ENCODE peak calls at places on chromosomes 2 and 18, in nine cellular contexts. S is AG04450, E is IMR-90, A is right cardiac atrium, Y is colonic mucosa, B is GM06990, G is left ventricle myocardium inferior, I is endothelial cell of umbilical vein, J is cardiac fibroblast. W is an unnamed sample.
A peak's percentile ranks its signal among the peaks of the same experiment; 100 is the strongest.

GRCh38 chr2:56199492-56199891 is 15.7 kb downstream of the CCDC85A start:
- DNase-seq in S (no peak), E (peak; percentile 62), A (no peak), Y (no peak), B (no peak), G (no peak), I (peak; percentile 10), J (peak; percentile 91), W (peak; percentile 51)

GRCh38 chr2:236403811-236404210 is 139.6 kb upstream of the ASB18 start:
- DNase-seq in S (no peak), E (no peak), A (no peak), Y (no peak), B (no peak), G (no peak), I (no peak), J (no peak), W (no peak)

GRCh38 chr2:84996909-84997308 is 25.9 kb downstream of the KCMF1 start:
- DNase-seq in S (no peak), E (no peak), A (no peak), Y (no peak), B (no peak), G (no peak), I (no peak), J (no peak), W (no peak)

GRCh38 chr2:26615336-26616031 is 25.7 kb downstream of the CIB4 start:
- DNase-seq in S (no peak), E (no peak), A (no peak), Y (no peak), B (no peak), G (no peak), I (no peak), J (no peak), W (no peak)

GRCh38 chr18:449374-449773 is 51.1 kb downstream of the COLEC12 start:
- DNase-seq in S (no peak), E (no peak), A (peak; percentile 62), Y (no peak), B (no peak), G (no peak), I (peak; percentile 78), J (no peak), W (no peak)

GRCh38 chr2:169005080-169005598 is 26.0 kb downstream of the ABCB11 start:
- DNase-seq in S (no peak), E (no peak), A (no peak), Y (no peak), B (no peak), G (no peak), I (no peak), J (no peak), W (no peak)

GRCh38 chr2:71596011-71596410 is 142.7 kb downstream of the DYSF start:
- DNase-seq in S (no peak), E (no peak), A (peak; percentile 53), Y (no peak), B (no peak), G (no peak), I (peak; percentile 46), J (no peak), W (no peak)

GRCh38 chr18:70431203-70431624 is 142.4 kb downstream of the SOCS6 start:
- DNase-seq in S (peak; percentile 47), E (peak; percentile 85), A (no peak), Y (no peak), B (no peak), G (no peak), I (no peak), J (peak; percentile 79), W (peak; percentile 55)

GRCh38 chr2:12663306-12664037 is 53.3 kb upstream of the TRIB2 start:
- DNase-seq in S (no peak), E (no peak), A (no peak), Y (no peak), B (no peak), G (peak; percentile 23), I (peak; percentile 50), J (no peak), W (no peak)

GRCh38 chr2:129885735-129886134 is 93.7 kb upstream of the RAB6C start:
- DNase-seq in S (no peak), E (no peak), A (no peak), Y (no peak), B (no peak), G (no peak), I (no peak), J (no peak), W (no peak)

GRCh38 chr2:1907849-1908533 is 163.7 kb upstream of the PXDN start:
- DNase-seq in S (no peak), E (no peak), A (no peak), Y (no peak), B (no peak), G (no peak), I (no peak), J (no peak), W (no peak)

GRCh38 chr2:72139871-72140620 is 7.6 kb downstream of the CYP26B1 start:
- DNase-seq in S (no peak), E (no peak), A (no peak), Y (peak; percentile 15), B (no peak), G (peak; percentile 9), I (no peak), J (no peak), W (no peak)

GRCh38 chr2:188785515-188785914 is 188.7 kb upstream of the COL3A1 start:
- DNase-seq in S (no peak), E (no peak), A (no peak), Y (no peak), B (no peak), G (no peak), I (no peak), J (peak; percentile 65), W (peak; percentile 38)

GRCh38 chr2:234681206-234681605 is 184.3 kb upstream of the ARL4C start:
- DNase-seq in S (no peak), E (no peak), A (no peak), Y (no peak), B (no peak), G (no peak), I (no peak), J (peak; percentile 18), W (no peak)

GRCh38 chr2:159098815-159099455 is 130.5 kb downstream of the TANC1 start:
- DNase-seq in S (no peak), E (peak; percentile 45), A (no peak), Y (no peak), B (no peak), G (no peak), I (peak; percentile 81), J (no peak), W (no peak)

GRCh38 chr2:159098374-159098773 is 129.9 kb downstream of the TANC1 start:
- DNase-seq in S (no peak), E (no peak), A (no peak), Y (no peak), B (no peak), G (no peak), I (peak; percentile 56), J (no peak), W (no peak)

GRCh38 chr2:159103411-159103810 is 135.0 kb downstream of the TANC1 start:
- DNase-seq in S (no peak), E (peak; percentile 37), A (peak; percentile 57), Y (no peak), B (no peak), G (no peak), I (no peak), J (no peak), W (no peak)

GRCh38 chr2:159106105-159106504 is 137.7 kb downstream of the TANC1 start:
- DNase-seq in S (no peak), E (peak; percentile 75), A (no peak), Y (no peak), B (no peak), G (no peak), I (no peak), J (peak; percentile 54), W (no peak)

GRCh38 chr2:159101755-159102489 is 133.5 kb downstream of the TANC1 start:
- DNase-seq in S (no peak), E (no peak), A (peak; percentile 66), Y (no peak), B (no peak), G (no peak), I (no peak), J (no peak), W (no peak)
- H3K4me3 ChIP-seq in S (no peak overlapping the region), E (no peak overlapping the region), A (no peak overlapping the region), Y (no peak overlapping the region), B (no peak overlapping the region), G (no peak overlapping the region), I (no peak overlapping the region), J (no peak overlapping the region), W (no peak overlapping the region)

GRCh38 chr18:63140997-63141776 is 178.4 kb downstream of the BCL2 start:
- DNase-seq in S (no peak), E (no peak), A (no peak), Y (no peak), B (no peak), G (no peak), I (no peak), J (no peak), W (no peak)
- H3K4me3 ChIP-seq in S (no peak overlapping the region), E (no peak overlapping the region), A (no peak overlapping the region), Y (no peak overlapping the region), B (peak overlapping the region; percentile 36), G (no peak overlapping the region), I (no peak overlapping the region), J (no peak overlapping the region), W (no peak overlapping the region)

DNA sequence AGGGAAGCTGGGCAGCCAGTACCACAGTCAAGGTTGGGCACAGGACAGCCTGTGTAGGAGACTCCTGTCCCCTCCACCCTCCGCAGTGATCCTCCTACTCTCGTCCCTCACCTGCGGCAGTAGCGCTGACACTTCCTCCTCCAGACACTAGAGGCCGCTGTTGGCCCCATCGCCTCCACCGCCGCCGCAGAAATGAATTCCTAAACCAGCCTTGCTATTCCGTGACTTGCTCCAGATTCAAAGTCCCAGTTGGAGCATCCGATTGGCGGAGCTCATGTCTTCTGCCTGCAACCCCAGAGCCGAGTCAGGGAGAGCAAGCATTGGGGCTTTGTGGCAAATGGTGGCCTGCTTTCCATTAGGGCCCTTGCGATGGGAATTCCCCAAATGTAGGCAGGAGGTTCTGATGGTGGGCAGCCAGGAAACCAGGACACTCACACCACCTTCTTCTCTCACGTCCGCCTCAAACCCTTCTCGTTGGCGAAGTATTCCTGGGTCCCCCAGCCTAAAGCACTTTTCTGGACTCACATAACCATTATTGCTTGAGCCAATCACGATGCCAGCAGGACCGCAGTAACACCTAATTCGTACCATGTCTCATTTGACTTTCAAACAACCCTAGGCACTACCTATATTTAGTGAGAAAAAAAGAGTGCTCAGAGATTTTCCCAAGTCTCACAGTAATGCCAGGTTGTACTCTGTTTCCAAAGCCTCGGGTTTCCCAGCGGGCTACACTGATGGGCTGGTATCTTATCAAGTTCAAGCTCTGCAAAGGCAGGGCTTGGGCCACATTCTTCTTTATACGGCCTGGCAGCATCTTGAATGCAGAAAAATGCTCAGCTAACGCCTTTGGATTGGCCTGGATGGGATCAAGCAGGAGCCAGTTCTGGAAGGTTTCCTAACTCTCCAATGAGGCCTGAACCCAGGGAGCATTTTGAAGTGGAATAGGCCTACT is 1.2 kb upstream of the DNAJB2 start:
- DNase-seq in S (peak; percentile 27), E (peak; percentile 80), A (peak; percentile 88), Y (peak; percentile 86), B (peak; percentile 77), G (peak; percentile 77), I (peak; percentile 75), J (peak; percentile 80), W (peak; percentile 66)
- H3K4me3 ChIP-seq in S (no peak overlapping the region), E (no peak overlapping the region), A (no peak overlapping the region), Y (no peak overlapping the region), B (peak overlapping the region; percentile 62), G (peak overlapping the region; percentile 43), I (no peak overlapping the region), J (no peak overlapping the region), W (no peak overlapping the region)

DNA sequence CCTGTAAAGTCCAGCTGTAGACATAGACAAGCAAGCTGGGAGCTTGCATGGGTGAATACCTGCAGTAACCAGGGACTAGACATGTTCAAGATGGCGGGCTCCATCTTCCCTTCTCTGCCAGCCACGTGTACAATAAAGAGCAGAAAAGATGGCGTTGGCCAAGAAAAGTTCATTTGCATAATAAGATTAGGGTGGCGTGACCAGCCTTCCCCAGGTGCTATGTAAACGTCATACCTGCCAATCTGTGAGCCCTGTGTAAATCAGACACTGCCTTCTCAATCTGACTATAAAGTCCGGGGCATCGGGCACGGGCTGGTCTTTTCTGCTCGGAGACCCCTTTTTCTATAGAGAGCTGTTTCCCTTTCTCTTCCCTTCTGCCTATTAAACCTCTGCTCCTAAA is 101.6 kb upstream of the XPO1 start:
- DNase-seq in S (no peak), E (no peak), A (no peak), Y (no peak), B (no peak), G (no peak), I (no peak), J (no peak), W (no peak)
- H3K4me3 ChIP-seq in S (no peak overlapping the region), E (no peak overlapping the region), A (no peak overlapping the region), Y (no peak overlapping the region), B (no peak overlapping the region), G (no peak overlapping the region), I (no peak overlapping the region), J (no peak overlapping the region), W (no peak overlapping the region)